ENCODE peak calls at places on chromosome 9, in nine cellular contexts. W is GM13977; M is sigmoid colon; F is GM06990; N is HFF-Myc; G is Right ventricle myocardium superior; T is substantia nigra; E is central memory CD4-positive, alpha-beta T cell; S is aorta. L is an unnamed sample.

GRCh38 chr9:4333231-4333740 is 33.4 kb upstream of the GLIS3 start:
- DNase-seq in G (no peak), T (no peak), S (no peak), M (no peak), F (no peak), N (no peak), W (no peak), E (no peak), L (no peak)

GRCh38 chr9:74133921-74134320 is 363.2 kb upstream of the RORB start:
- DNase-seq in S (no peak), W (no peak), M (no peak), G (no peak), E (no peak), T (no peak), F (no peak), N (no peak), L (no peak)

GRCh38 chr9:17783227-17783626 is 204.4 kb downstream of the SH3GL2 start:
- DNase-seq in F (no peak), T (no peak), N (no peak), M (no peak), E (no peak), S (no peak), G (no peak), W (no peak), L (no peak)

GRCh38 chr9:123460091-123460490 is 104.1 kb downstream of the CRB2 start:
- DNase-seq in F (no peak), G (no peak), S (no peak), T (no peak), M (peak), N (no peak), W (no peak), E (no peak), L (no peak)

GRCh38 chr9:15416880-15417279 is 5.8 kb upstream of the SNAPC3 start:
- DNase-seq in T (no peak), S (no peak), G (no peak), M (no peak), E (peak), F (no peak), N (no peak), W (peak), L (no peak)

GRCh38 chr9:26955222-26955903 is 849 bp upstream of the IFT74 start:
- DNase-seq in N (no peak), E (no peak), G (no peak), S (no peak), T (no peak), M (no peak), W (no peak), F (peak), L (no peak)

GRCh38 chr9:23662320-23662719 is 163.7 kb downstream of the ELAVL2 start:
- DNase-seq in T (no peak), W (no peak), S (no peak), N (no peak), F (no peak), M (no peak), E (no peak), G (no peak), L (no peak)

GRCh38 chr9:70805953-70806352 is 315.5 kb downstream of the TRPM3 start:
- DNase-seq in N (no peak), M (no peak), E (no peak), T (peak), W (no peak), F (no peak), G (no peak), S (no peak), L (no peak)

GRCh38 chr9:125426926-125427325 is 165.3 kb downstream of the GAPVD1 start:
- DNase-seq in G (peak), E (no peak), W (no peak), F (no peak), N (no peak), S (no peak), T (no peak), M (no peak), L (no peak)

GRCh38 chr9:99274016-99274415 is 51.9 kb downstream of the SEC61B start:
- DNase-seq in M (no peak), T (no peak), N (no peak), S (no peak), G (no peak), W (no peak), F (no peak), E (no peak), L (no peak)

GRCh38 chr9:88106492-88106891 is 31.8 kb downstream of the SPATA31C2 start:
- DNase-seq in G (no peak), W (no peak), T (no peak), N (no peak), M (no peak), F (no peak), E (no peak), S (no peak), L (peak)

GRCh38 chr9:109843651-109844050 is 63.7 kb downstream of the PALM2AKAP2 start:
- DNase-seq in M (no peak), F (no peak), S (peak), G (peak), E (no peak), N (no peak), W (no peak), T (no peak), L (no peak)

GRCh38 chr9:97470076-97470475 is 31.4 kb upstream of the TMOD1 start:
- DNase-seq in N (no peak), M (no peak), F (no peak), S (no peak), G (no peak), T (no peak), E (no peak), W (no peak), L (no peak)

GRCh38 chr9:124358617-124359016 is 56.6 kb downstream of the PSMB7 start:
- DNase-seq in W (no peak), E (no peak), T (no peak), M (no peak), N (no peak), S (no peak), F (peak), G (no peak), L (no peak)

GRCh38 chr9:127361561-127361960 is 35.4 kb upstream of the SLC2A8 start:
- DNase-seq in W (no peak), S (no peak), F (no peak), G (no peak), E (no peak), M (no peak), N (no peak), T (no peak), L (no peak)

GRCh38 chr9:95104088-95104960 is 213.2 kb downstream of the FANCC start:
- DNase-seq in F (no peak), W (no peak), N (peak), G (peak), S (no peak), M (peak), E (no peak), T (no peak), L (no peak)

GRCh38 chr9:137970686-137971476 is 93.3 kb downstream of the CACNA1B start:
- DNase-seq in G (no peak), F (no peak), S (peak), M (peak), N (no peak), W (no peak), E (no peak), T (no peak), L (no peak)

GRCh38 chr9:130936285-130937117 is 2.5 kb downstream of the FIBCD1 start:
- DNase-seq in T (no peak), E (no peak), F (no peak), G (no peak), N (no peak), W (no peak), S (no peak), M (no peak), L (no peak)

GRCh38 chr9:113139225-113139829 is 11.5 kb upstream of the SLC31A2 start:
- DNase-seq in G (no peak), W (no peak), E (no peak), F (no peak), T (peak), N (no peak), M (no peak), S (no peak), L (no peak)

GRCh38 chr9:136105398-136106135 is 10.5 kb upstream of the NACC2 start:
- DNase-seq in G (peak), W (no peak), T (no peak), S (no peak), M (peak), E (no peak), F (no peak), N (no peak), L (no peak)

GRCh38 chr9:70641031-70641430 is 226.6 kb upstream of the KLF9 start:
- DNase-seq in M (no peak), S (no peak), N (no peak), F (no peak), G (no peak), T (no peak), E (no peak), W (no peak), L (no peak)

GRCh38 chr9:117160254-117160653 is 254.6 kb downstream of the ASTN2 start:
- DNase-seq in T (no peak), S (no peak), M (no peak), W (no peak), N (no peak), F (no peak), G (no peak), E (no peak), L (no peak)

GRCh38 chr9:99491408-99492259 is 269.6 kb downstream of the SEC61B start:
- DNase-seq in M (no peak), G (no peak), F (no peak), W (peak), T (no peak), S (no peak), N (peak), E (no peak), L (peak)

GRCh38 chr9:137251490-137252268 is 593 bp downstream of the STPG3 start:
- DNase-seq in F (no peak), T (no peak), S (no peak), G (no peak), E (no peak), N (no peak), M (no peak), W (no peak), L (no peak)

GRCh38 chr9:37382982-37383357 is 39.5 kb upstream of the GRHPR start:
- DNase-seq in M (no peak), S (no peak), W (no peak), F (peak), G (no peak), N (no peak), T (no peak), E (no peak), L (no peak)

GRCh38 chr9:2157277-2158105 is 142.3 kb downstream of the SMARCA2 start:
- DNase-seq in N (peak), E (peak), W (no peak), M (no peak), G (peak), T (no peak), F (peak), S (no peak), L (no peak)

GRCh38 chr9:89427621-89428221 is 70.2 kb downstream of the SEMA4D start:
- DNase-seq in S (no peak), F (no peak), E (no peak), N (no peak), M (no peak), W (no peak), G (no peak), T (no peak), L (no peak)

GRCh38 chr9:89988458-89988857 is 383.6 kb downstream of the GADD45G start:
- DNase-seq in G (no peak), F (no peak), M (no peak), W (no peak), N (no peak), T (no peak), E (no peak), S (no peak), L (no peak)

GRCh38 chr9:86041331-86041741 is 58.0 kb downstream of the GOLM1 start:
- DNase-seq in S (no peak), W (no peak), N (no peak), M (no peak), E (no peak), T (no peak), G (no peak), F (no peak), L (no peak)

GRCh38 chr9:110040788-110041187 is 167.2 kb downstream of the C9orf152 start:
- DNase-seq in F (no peak), S (no peak), T (no peak), E (no peak), W (no peak), N (no peak), M (no peak), G (no peak), L (no peak)

GRCh38 chr9:93589688-93590087 is 13.3 kb downstream of the PHF2 start:
- DNase-seq in F (no peak), G (no peak), N (no peak), W (no peak), S (peak), E (no peak), M (no peak), T (no peak), L (no peak)

GRCh38 chr9:104748359-104749031 is 1.0 kb downstream of the NIPSNAP3A start:
- DNase-seq in T (no peak), E (no peak), N (no peak), G (no peak), F (no peak), M (no peak), S (no peak), W (no peak), L (no peak)